ENCODE peak calls at places on chromosomes 13 and 19, in nine cellular contexts. B is uterus, E is transverse colon, N is adipocyte, S is thyroid gland, Q is right lobe of liver, C is ovary, F is mesendoderm, I is thoracic aorta. X is an unnamed sample. For H3K4me1, the result is how much of the 10 kb centered on the place peaks cover.

GRCh38 chr19:16917401-16917800 is 28.6 kb downstream of the F2RL3 start:
- DNase-seq in B (no peak), E (no peak), N (no peak), S (no peak), Q (peak), C (no peak), F (no peak), I (no peak), X (no peak)

GRCh38 chr13:48983331-48983730 is 7.6 kb downstream of the FNDC3A start:
- DNase-seq in B (no peak), E (no peak), N (no peak), S (no peak), Q (no peak), C (no peak), F (no peak), I (no peak), X (no peak)

GRCh38 chr19:13024126-13024957 is 29.1 kb downstream of the NFIX start:
- DNase-seq in B (no peak), E (no peak), N (no peak), S (no peak), Q (no peak), C (no peak), F (peak), I (no peak), X (no peak)

GRCh38 chr19:28640506-28640905 is 572.4 kb downstream of the UQCRFS1 start:
- DNase-seq in B (no peak), E (no peak), N (no peak), S (no peak), Q (no peak), C (no peak), F (no peak), I (no peak), X (no peak)

GRCh38 chr19:493391-494170 is 2.7 kb upstream of the MADCAM1 start:
- DNase-seq in B (no peak), E (no peak), N (no peak), S (no peak), Q (no peak), C (no peak), F (no peak), I (no peak), X (no peak)

GRCh38 chr13:49421391-49421790 is 22.5 kb downstream of the CAB39L start:
- DNase-seq in B (no peak), E (peak), N (no peak), S (peak), Q (peak), C (no peak), F (peak), I (no peak), X (no peak)

GRCh38 chr13:97275265-97275664 is 53.1 kb downstream of the MBNL2 start:
- DNase-seq in B (no peak), E (no peak), N (peak), S (no peak), Q (no peak), C (no peak), F (no peak), I (no peak), X (no peak)

GRCh38 chr19:40174087-40174486 is 17.1 kb upstream of the MAP3K10 start:
- DNase-seq in B (no peak), E (no peak), N (no peak), S (no peak), Q (no peak), C (no peak), F (no peak), I (no peak), X (no peak)

GRCh38 chr19:3080281-3080680 is 13.9 kb upstream of the GNA11 start:
- DNase-seq in B (no peak), E (peak), N (peak), S (no peak), Q (no peak), C (no peak), F (no peak), I (no peak), X (no peak)

GRCh38 chr13:95245072-95245471 is 56.2 kb downstream of the ABCC4 start:
- DNase-seq in B (no peak), E (no peak), N (no peak), S (no peak), Q (no peak), C (no peak), F (no peak), I (no peak), X (no peak)

GRCh38 chr19:37505958-37506386 is 767 bp upstream of the ZNF793 start:
- DNase-seq in B (no peak), E (no peak), N (no peak), S (no peak), Q (no peak), C (no peak), F (no peak), I (no peak), X (no peak)

GRCh38 chr19:39428309-39429112 is 7.2 kb downstream of the RPS16 start:
- DNase-seq in B (peak), E (peak), N (peak), S (peak), Q (peak), C (peak), F (peak), I (no peak), X (peak)

GRCh38 chr13:22148187-22148586 is 477.3 kb downstream of the FGF9 start:
- DNase-seq in B (no peak), E (no peak), N (no peak), S (no peak), Q (no peak), C (no peak), F (no peak), I (no peak), X (no peak)

GRCh38 chr13:60398438-60398891 is 1.4 kb downstream of the TDRD3 start:
- DNase-seq in B (no peak), E (no peak), N (no peak), S (no peak), Q (no peak), C (no peak), F (no peak), I (no peak), X (no peak)

GRCh38 chr19:6481541-6482342 is at the start of gene DENND1C:
- DNase-seq in B (no peak), E (peak), N (peak), S (no peak), Q (peak), C (no peak), F (peak), I (no peak), X (no peak)

GRCh38 chr19:47661571-47661970 is 51.7 kb upstream of the EHD2 start:
- DNase-seq in B (no peak), E (no peak), N (no peak), S (no peak), Q (no peak), C (no peak), F (no peak), I (no peak), X (no peak)

GRCh38 chr13:49602005-49602404 is 16.6 kb upstream of the RCBTB1 start:
- DNase-seq in B (no peak), E (no peak), N (no peak), S (no peak), Q (no peak), C (no peak), F (no peak), I (no peak), X (no peak)

GRCh38 chr19:48196933-48197665 is 26.6 kb downstream of the ZSWIM9 start:
- DNase-seq in B (no peak), E (no peak), N (no peak), S (no peak), Q (no peak), C (no peak), F (peak), I (no peak), X (no peak)

GRCh38 chr19:29514525-29515232 is 11.1 kb upstream of the VSTM2B start:
- DNase-seq in B (no peak), E (no peak), N (no peak), S (no peak), Q (no peak), C (no peak), F (no peak), I (no peak), X (no peak)

GRCh38 chr19:38650911-38651584 is 3.6 kb downstream of the ACTN4 start:
- DNase-seq in B (peak), E (no peak), N (peak), S (peak), Q (no peak), C (no peak), F (no peak), I (no peak), X (peak)

GRCh38 chr13:82076421-82076820 is 1735.5 kb upstream of the SPRY2 start:
- DNase-seq in B (no peak), E (no peak), N (no peak), S (no peak), Q (no peak), C (no peak), F (no peak), I (no peak), X (no peak)

GRCh38 chr19:616732-617526 is 16.4 kb downstream of the POLRMT start:
- DNase-seq in B (no peak), E (no peak), N (no peak), S (no peak), Q (peak), C (no peak), F (no peak), I (no peak), X (no peak)

GRCh38 chr13:40653558-40654318 is 12.7 kb downstream of the FOXO1 start:
- DNase-seq in B (no peak), E (no peak), N (no peak), S (no peak), Q (no peak), C (no peak), F (peak), I (no peak), X (no peak)
- H3K4me1 ChIP-seq in B (under half), E (under half), N (half or more), S (half or more), Q (half or more), C (under half), F (under half), I (under half), X (under half)

GRCh38 chr19:18470153-18470552 is 32.2 kb upstream of the ISYNA1 start:
- DNase-seq in B (no peak), E (no peak), N (peak), S (no peak), Q (peak), C (no peak), F (peak), I (no peak), X (no peak)

GRCh38 chr19:18468517-18468916 is 30.6 kb upstream of the ISYNA1 start:
- DNase-seq in B (no peak), E (no peak), N (no peak), S (no peak), Q (no peak), C (no peak), F (no peak), I (no peak), X (peak)

GRCh38 chr19:18470787-18471186 is 32.9 kb upstream of the ISYNA1 start:
- DNase-seq in B (no peak), E (no peak), N (no peak), S (no peak), Q (no peak), C (no peak), F (no peak), I (no peak), X (no peak)

GRCh38 chr19:18468930-18469244 is 31.0 kb upstream of the ISYNA1 start:
- DNase-seq in B (no peak), E (no peak), N (no peak), S (no peak), Q (no peak), C (no peak), F (no peak), I (no peak), X (no peak)

GRCh38 chr19:18469245-18470107 is 31.5 kb upstream of the ISYNA1 start:
- DNase-seq in B (peak), E (peak), N (peak), S (peak), Q (no peak), C (peak), F (peak), I (no peak), X (peak)
- H3K4me1 ChIP-seq in B (under half), E (under half), N (under half), S (under half), Q (under half), C (under half), F (under half), I (under half), X (under half)

GRCh38 chr19:14383556-14383897 is 2.3 kb downstream of the ADGRE5 start:
- DNase-seq in B (peak), E (peak), N (no peak), S (no peak), Q (no peak), C (no peak), F (no peak), I (no peak), X (no peak)

GRCh38 chr19:14375582-14376291 is 5.5 kb upstream of the ADGRE5 start:
- DNase-seq in B (peak), E (no peak), N (peak), S (no peak), Q (peak), C (no peak), F (no peak), I (no peak), X (no peak)

GRCh38 chr19:14375055-14375581 is 6.1 kb upstream of the ADGRE5 start:
- DNase-seq in B (peak), E (peak), N (no peak), S (no peak), Q (peak), C (no peak), F (no peak), I (no peak), X (peak)

GRCh38 chr19:14381689-14382474 is 638 bp downstream of the ADGRE5 start:
- DNase-seq in B (peak), E (peak), N (no peak), S (no peak), Q (no peak), C (no peak), F (peak), I (peak), X (peak)

DNA sequence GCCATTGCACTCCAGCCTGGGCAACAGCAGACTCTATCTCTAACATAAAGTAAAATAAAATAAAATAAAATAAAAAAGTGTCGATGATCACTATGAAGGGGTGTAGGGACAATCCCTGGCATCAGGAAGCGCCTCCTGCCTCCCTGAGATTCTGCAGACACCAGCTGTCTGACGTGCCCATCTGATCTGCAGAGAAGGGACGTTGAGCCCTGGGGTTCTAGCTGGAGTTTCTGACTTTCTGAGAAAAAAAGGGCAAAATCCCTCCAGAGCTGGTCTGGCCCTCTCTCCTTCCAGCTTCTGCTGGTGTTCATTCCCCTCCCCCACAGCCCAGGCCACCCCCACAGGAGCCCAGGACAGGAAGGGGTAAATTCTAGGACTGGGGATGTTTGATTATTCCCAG is 2.4 kb upstream of the ADGRE5 start:
- DNase-seq in B (no peak), E (no peak), N (no peak), S (no peak), Q (no peak), C (no peak), F (no peak), I (no peak), X (no peak)
- H3K4me1 ChIP-seq in B (under half), E (half or more), N (under half), S (under half), Q (under half), C (under half), F (under half), I (under half), X (under half)

DNA sequence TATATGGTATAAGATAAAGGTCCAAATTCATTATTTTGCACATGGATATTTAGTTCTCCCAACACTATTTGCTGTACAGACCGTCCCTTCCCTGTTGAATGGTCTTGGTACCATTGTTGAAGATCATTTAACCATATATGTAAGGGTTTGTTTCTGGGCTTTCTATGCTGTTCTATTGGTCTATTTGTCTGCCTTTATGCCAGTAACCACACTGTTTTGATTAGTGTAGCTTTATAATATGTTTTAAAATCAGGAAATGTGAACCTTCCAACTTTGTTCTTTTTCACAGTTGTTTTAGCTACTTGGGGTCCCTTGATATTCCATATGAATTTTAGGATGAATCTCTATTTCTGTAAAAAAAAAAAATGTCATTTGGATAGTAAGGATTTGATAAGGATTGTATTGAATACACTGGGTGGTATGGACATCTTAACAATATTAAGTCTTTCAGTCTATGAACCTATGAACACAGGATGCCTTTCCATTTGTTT is 16.9 kb downstream of the IFT88 start:
- DNase-seq in B (no peak), E (no peak), N (no peak), S (no peak), Q (no peak), C (no peak), F (no peak), I (no peak), X (no peak)
- H3K4me1 ChIP-seq in B (under half), E (under half), N (under half), S (under half), Q (under half), C (under half), F (under half), I (under half), X (under half)

GRCh38 chr19:55702131-55702627 is 27.2 kb downstream of the EPN1 start:
- DNase-seq in B (no peak), E (no peak), N (no peak), S (no peak), Q (no peak), C (peak), F (no peak), I (no peak), X (no peak)

GRCh38 chr19:55703790-55704215 is 28.8 kb downstream of the EPN1 start:
- DNase-seq in B (no peak), E (peak), N (peak), S (peak), Q (peak), C (peak), F (peak), I (no peak), X (peak)

GRCh38 chr19:55704494-55705245 is 29.6 kb downstream of the EPN1 start:
- DNase-seq in B (no peak), E (no peak), N (no peak), S (no peak), Q (no peak), C (peak), F (no peak), I (no peak), X (no peak)

GRCh38 chr19:55700813-55701212 is 25.8 kb downstream of the EPN1 start:
- DNase-seq in B (no peak), E (no peak), N (no peak), S (no peak), Q (no peak), C (no peak), F (no peak), I (no peak), X (no peak)

DNA sequence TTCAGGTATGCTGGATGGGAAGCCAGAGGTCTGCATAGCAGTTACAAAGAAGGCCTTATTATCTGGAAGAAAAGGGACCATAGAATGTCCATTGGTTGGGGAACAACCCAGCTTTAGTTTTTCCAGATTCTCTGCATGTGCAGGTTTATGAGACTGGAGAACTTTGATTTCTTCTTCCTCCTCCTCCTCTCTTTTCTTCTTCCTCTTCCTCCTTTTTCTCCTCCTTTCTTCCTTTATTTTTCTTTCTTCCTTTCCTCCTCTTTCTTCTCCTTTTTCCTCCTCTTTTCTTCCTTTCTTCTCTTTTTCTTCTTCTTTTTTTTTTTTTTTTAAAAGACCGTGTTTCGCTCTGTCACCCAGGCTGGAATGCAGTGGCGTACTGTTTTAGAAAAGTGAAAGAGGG is 30.9 kb downstream of the EPN1 start:
- DNase-seq in B (no peak), E (no peak), N (no peak), S (no peak), Q (no peak), C (no peak), F (no peak), I (no peak), X (no peak)
- H3K4me1 ChIP-seq in B (under half), E (under half), N (under half), S (under half), Q (under half), C (under half), F (under half), I (under half), X (under half)